ENCODE peak calls at places on chromosomes 4 and X, in seven cellular contexts. D, E, O, G, W, K and H are unnamed samples.

GRCh38 chrX:67555578-67556203 is 11.9 kb downstream of the AR start:
- DNase-seq in G (peak), E (peak), O (peak), D (peak), W (no peak), K (peak), H (no peak)

GRCh38 chrX:24870143-24870542 is 145.6 kb downstream of the ARX start:
- DNase-seq in K (no peak), D (peak), W (no peak), E (no peak), O (no peak), G (no peak), H (no peak)

GRCh38 chrX:39955621-39956020 is 142.1 kb downstream of the BCOR start:
- DNase-seq in K (no peak), O (no peak), W (no peak), D (no peak), G (peak), E (no peak), H (no peak)

GRCh38 chr4:94451669-94452475 is at the start of gene PDLIM5:
- DNase-seq in K (peak), E (peak), G (peak), W (peak), O (peak), D (peak), H (peak)

GRCh38 chr4:110510282-110510681 is 34.3 kb downstream of the ENPEP start:
- DNase-seq in O (no peak), K (no peak), W (no peak), G (no peak), E (peak), D (no peak), H (no peak)

GRCh38 chr4:107600456-107600855 is 119.6 kb downstream of the PAPSS1 start:
- DNase-seq in E (no peak), G (peak), K (no peak), D (no peak), W (no peak), O (no peak), H (no peak)

GRCh38 chr4:117137143-117137542 is 51.8 kb upstream of the TRAM1L1 start:
- DNase-seq in G (no peak), O (no peak), E (no peak), D (no peak), W (no peak), K (no peak), H (no peak)

GRCh38 chrX:54492340-54492739 is 3.7 kb downstream of the FGD1 start:
- DNase-seq in D (no peak), O (no peak), K (no peak), E (no peak), W (no peak), G (no peak), H (no peak)

GRCh38 chr4:110860125-110860524 is 237.2 kb upstream of the PITX2 start:
- DNase-seq in G (no peak), W (no peak), K (no peak), D (no peak), O (no peak), E (no peak), H (no peak)

GRCh38 chrX:107766470-107767140 is 9.0 kb downstream of the TSC22D3 start:
- DNase-seq in W (no peak), E (peak), G (no peak), K (no peak), O (no peak), D (no peak), H (no peak)

GRCh38 chr4:2042207-2042946 is 16.8 kb upstream of the NAT8L start:
- DNase-seq in G (no peak), D (no peak), E (peak), K (no peak), O (peak), W (no peak), H (no peak)

GRCh38 chr4:2043396-2044118 is 15.6 kb upstream of the NAT8L start:
- DNase-seq in K (no peak), W (no peak), G (no peak), O (no peak), E (no peak), D (no peak), H (no peak)

GRCh38 chr4:2042947-2043395 is 16.2 kb upstream of the NAT8L start:
- DNase-seq in D (no peak), G (no peak), K (no peak), O (no peak), W (no peak), E (no peak), H (no peak)

GRCh38 chr4:2040391-2041233 is 18.5 kb upstream of the NAT8L start:
- DNase-seq in W (no peak), E (no peak), G (peak), D (no peak), O (peak), K (no peak), H (no peak)

DNA sequence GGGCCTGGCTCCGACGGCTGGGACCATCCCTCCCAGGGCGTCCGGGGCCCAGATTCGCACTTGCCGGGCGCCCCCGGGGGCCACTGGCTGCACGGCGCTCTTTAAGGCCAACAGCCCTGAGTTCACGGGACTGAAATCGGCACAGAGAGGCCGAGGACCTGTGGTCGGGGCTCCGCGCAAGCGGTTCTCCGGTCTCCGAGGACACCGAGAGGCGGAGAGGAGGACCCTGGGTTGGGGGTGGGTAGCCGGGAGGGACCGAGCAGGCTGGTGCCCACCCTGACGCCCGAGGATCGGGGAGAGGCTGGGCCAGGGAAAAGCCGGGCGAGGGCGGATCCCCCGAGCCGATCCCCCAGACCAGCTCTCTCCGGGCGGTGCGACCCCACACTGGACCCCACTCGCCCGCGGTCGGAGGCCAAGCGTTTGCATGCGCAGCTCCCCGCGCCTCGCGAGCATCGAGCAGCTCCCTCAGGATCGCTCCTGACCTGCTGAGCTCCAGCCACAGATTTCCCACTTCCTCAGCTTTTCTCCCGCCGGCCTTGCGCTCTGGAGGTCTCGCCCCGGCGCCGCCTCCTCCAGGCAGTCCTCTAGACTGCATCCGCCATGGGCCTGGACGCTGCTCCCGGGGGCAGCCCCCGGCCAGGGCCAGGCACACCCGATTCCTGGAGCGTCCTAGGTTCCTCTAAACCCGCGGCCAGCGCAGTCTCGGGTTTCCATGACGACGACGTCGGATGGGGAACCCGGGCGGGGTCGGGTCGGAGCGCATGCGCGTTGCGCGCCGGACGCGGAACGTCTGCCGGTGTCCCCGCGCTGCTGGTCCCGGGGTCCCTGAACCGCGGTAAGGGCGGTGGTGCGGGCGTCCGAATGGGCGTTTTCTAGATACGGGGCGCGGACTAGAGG is 17.6 kb upstream of the NAT8L start:
- DNase-seq in K (peak), E (peak), D (peak), O (peak), W (peak), G (peak), H (no peak)
- TF ChIP-seq POLR2AphosphoS5 in K (no peak), E (peak), D (no peak), O (peak), W (no peak), G (peak), H (no peak)

DNA sequence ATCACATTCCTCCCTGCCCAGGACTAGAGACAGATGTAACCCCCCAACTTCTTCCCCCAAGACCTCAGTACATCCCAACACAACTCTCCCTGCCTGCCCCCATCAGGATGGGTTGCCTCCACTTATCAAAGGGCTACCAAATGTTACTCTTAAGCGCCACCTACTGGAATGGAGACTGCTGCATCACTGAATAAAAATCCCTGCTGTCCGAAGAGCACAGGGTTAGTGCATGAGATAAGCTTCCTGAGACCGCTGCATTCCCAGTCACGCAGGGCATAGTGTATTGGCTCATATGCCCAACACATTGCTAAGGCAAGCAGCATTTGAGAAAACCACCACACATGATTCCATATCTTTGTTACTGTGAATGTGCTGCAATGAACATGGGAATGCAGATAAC is 544.5 kb downstream of the PPP4R3C start:
- DNase-seq in G (peak), K (no peak), W (no peak), D (peak), E (no peak), O (peak), H (no peak)
- TF ChIP-seq CTCF in G (peak), K (no peak), W (no peak), D (peak), E (no peak), O (peak), H (no peak)

DNA sequence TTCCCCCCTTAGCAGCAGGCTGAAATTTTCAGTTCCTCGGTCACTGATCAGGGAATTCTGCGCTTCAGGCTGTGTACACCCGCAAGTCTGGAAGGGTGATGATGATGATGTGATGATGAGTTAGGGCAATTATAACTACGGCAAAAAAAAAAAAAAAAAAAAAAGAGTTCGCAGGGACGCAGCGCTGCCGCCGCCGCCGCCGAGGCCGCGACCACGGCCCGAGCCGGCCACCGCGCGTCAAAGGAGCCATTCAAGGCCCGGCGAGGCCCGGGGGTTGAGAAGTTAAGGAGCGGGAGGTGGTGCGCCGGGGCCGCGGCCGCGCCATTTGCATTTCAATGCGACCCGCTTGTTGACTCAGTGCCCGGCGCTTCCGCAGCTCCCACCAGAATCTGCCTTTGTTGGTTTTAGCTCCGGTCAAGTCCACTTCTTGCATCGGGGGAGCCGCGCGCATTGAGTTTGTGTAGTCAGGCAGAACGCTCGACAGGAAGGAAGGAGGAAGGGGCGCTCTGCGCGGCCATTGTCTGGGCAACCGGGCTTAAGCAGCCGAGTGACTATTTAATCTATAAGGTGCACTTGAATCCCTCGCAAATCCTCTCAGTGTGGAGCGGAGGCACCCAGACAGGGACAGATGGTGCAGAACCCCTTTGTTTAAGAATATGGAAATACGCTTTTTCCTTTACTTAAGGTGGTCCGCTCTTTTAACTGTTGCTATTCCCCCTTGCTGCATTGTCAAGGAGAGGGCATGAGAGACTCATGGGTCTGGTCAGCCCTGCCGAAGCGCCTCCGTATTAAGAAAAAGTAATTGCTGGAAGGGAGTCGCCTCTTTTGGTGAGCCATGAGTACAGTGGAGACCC is 109.1 kb downstream of the SPRY1 start:
- DNase-seq in D (peak), W (peak), O (peak), E (peak), G (peak), K (peak), H (peak)
- TF ChIP-seq POLR2AphosphoS5 in D (peak), W (peak), O (no peak), E (no peak), G (peak), K (no peak), H (no peak)

GRCh38 chrX:110156167-110156754 is 153.3 kb downstream of the TMEM164 start:
- DNase-seq in W (no peak), E (no peak), K (no peak), D (no peak), O (no peak), G (no peak), H (no peak)
- TF ChIP-seq CTCF in W (no peak), E (peak), K (peak), D (no peak), O (peak), G (peak), H (no peak)

DNA sequence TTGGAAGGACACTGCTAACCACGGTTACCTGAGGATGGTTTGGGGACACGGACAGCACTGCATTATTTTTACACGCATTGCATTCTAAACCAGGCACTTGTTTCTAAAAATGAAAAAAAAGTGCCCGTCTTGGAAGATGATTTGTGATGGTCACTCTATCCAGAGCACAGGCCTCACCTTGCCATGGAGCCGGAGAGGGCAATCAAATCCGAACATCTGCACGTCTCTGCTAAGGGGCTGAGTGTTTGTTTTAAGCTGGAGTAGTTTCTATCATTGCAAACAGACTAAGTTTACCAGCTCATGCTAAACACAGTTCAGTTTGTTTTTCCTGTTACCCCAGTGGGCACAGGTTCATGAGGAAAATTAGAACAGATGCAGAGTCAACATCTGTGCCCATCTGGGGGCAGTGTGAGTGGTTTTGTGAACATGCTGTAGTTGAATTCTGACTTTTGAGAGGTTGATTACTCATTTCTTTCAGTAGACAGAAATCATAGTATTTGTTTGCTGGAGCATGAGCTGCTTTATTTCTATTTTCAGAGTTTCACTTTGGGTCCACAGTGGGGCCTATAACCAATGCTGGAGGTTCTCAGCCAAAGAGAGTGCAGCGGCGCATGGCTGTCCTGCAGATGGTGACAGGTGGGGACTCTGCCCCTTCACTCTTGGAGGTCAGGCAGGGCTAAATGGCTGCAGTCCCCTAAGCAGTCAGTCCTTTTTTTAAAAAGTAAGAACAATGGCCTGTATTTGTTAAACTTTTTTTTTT is 65.4 kb upstream of the ENPP6 start:
- DNase-seq in O (no peak), K (no peak), D (no peak), W (no peak), G (no peak), E (peak), H (peak)
- TF ChIP-seq POLR2AphosphoS5 in O (no peak), K (no peak), D (no peak), W (no peak), G (no peak), E (no peak), H (no peak)

DNA sequence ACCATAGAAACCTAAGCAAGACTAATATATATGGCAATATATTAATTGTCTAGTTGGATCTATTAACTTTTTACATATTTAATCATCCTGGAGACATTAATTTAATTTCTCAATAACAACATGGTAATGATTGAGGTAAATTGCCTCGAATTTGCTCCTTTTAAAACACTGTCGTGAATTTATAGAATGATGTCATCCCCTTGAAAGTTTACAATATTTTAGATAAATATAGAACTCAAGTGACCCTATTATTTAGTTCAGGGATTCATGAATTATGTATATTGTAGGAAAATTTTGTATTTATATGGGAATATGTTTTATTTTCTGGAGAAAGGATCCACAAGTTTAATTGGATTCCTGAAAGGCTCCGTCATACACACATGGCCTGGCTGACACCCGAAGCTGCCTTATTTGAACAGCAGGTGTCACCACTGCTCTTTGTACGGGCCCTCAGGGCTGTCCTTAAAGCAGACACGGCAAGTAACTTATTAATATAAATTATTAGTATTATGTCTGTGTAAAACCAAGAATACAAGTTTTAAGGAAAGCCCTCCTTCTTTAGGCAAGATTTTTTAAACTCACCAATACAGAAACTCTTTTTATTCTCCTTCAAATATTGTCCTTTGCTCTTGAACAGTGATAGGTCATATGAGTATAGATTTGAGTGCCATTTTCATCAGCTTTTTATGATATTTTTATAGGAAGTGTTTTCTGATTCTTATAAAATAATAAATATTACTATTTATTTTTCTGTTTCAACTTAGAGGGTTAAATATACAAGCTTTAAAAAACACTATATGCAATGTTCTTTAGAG is 1.9 kb upstream of the PLRG1 start:
- DNase-seq in D (peak), G (peak), W (no peak), O (peak), E (peak), K (peak), H (peak)
- TF ChIP-seq CTCF in D (peak), G (peak), W (peak), O (peak), E (peak), K (peak), H (peak)

GRCh38 chrX:102654696-102655095 is 3.4 kb downstream of the GPRASP1 start:
- DNase-seq in W (no peak), D (no peak), E (no peak), O (no peak), K (no peak), G (no peak), H (no peak)

GRCh38 chrX:102658551-102658950 is 7.3 kb downstream of the GPRASP1 start:
- DNase-seq in O (no peak), G (no peak), D (peak), K (no peak), E (no peak), W (no peak), H (no peak)

GRCh38 chrX:102659790-102660757 is 8.8 kb downstream of the GPRASP1 start:
- DNase-seq in K (peak), W (no peak), G (peak), E (peak), D (peak), O (peak), H (peak)
- TF ChIP-seq POLR2AphosphoS5 in K (no peak), W (no peak), G (peak), E (peak), D (no peak), O (peak), H (peak)

GRCh38 chr4:87717276-87718031 is 67.4 kb downstream of the DMP1 start:
- DNase-seq in K (no peak), O (no peak), D (no peak), W (no peak), G (no peak), E (no peak), H (no peak)
- TF ChIP-seq CTCF in K (no peak), O (no peak), D (no peak), W (no peak), G (no peak), E (no peak), H (no peak)